ENCODE peak calls at places on chromosomes 4 and X, in eight cellular contexts. One of them, this sample, is unnamed.

GRCh38 chr4:66052426-66052825 is 382.1 kb upstream of the EPHA5 start:
- DNase-seq in T-helper 2 cell: no peak
- DNase-seq in BJ: no peak
- DNase-seq in activated gamma-delta T cell treated with anti-CD3 and anti-CD28 coated beads, Interleukin-2, amount 50 U/mL, for 16 hours: no peak
- DNase-seq in activated CD4-positive, alpha-beta T cell treated with anti-CD3 and anti-CD28 coated beads, Interleukin-2, amount 10 ng/mL, durations not matched to agents 24 days and 14 days: no peak
- DNase-seq in astrocyte of the spinal cord: peak; percentile 43
- DNase-seq in Panc1: no peak
- DNase-seq in astrocyte: peak; percentile 48
- DNase-seq in this sample: no peak

GRCh38 chr4:24321637-24322036 is 262.7 kb downstream of the DHX15 start:
- DNase-seq in T-helper 2 cell: no peak
- DNase-seq in BJ: no peak
- DNase-seq in activated gamma-delta T cell treated with anti-CD3 and anti-CD28 coated beads, Interleukin-2, amount 50 U/mL, for 16 hours: no peak
- DNase-seq in activated CD4-positive, alpha-beta T cell treated with anti-CD3 and anti-CD28 coated beads, Interleukin-2, amount 10 ng/mL, durations not matched to agents 24 days and 14 days: no peak
- DNase-seq in astrocyte of the spinal cord: no peak
- DNase-seq in Panc1: no peak
- DNase-seq in astrocyte: no peak
- DNase-seq in this sample: no peak

GRCh38 chrX:123277347-123277746 is 93.3 kb downstream of the GRIA3 start:
- DNase-seq in T-helper 2 cell: no peak
- DNase-seq in BJ: no peak
- DNase-seq in activated gamma-delta T cell treated with anti-CD3 and anti-CD28 coated beads, Interleukin-2, amount 50 U/mL, for 16 hours: no peak
- DNase-seq in activated CD4-positive, alpha-beta T cell treated with anti-CD3 and anti-CD28 coated beads, Interleukin-2, amount 10 ng/mL, durations not matched to agents 24 days and 14 days: no peak
- DNase-seq in astrocyte of the spinal cord: no peak
- DNase-seq in Panc1: no peak
- DNase-seq in astrocyte: no peak
- DNase-seq in this sample: no peak

GRCh38 chrX:112840382-112841113 is at the start of gene AMOT:
- DNase-seq in T-helper 2 cell: peak; percentile 63
- DNase-seq in BJ: no peak
- DNase-seq in activated gamma-delta T cell treated with anti-CD3 and anti-CD28 coated beads, Interleukin-2, amount 50 U/mL, for 16 hours: peak; percentile 40
- DNase-seq in activated CD4-positive, alpha-beta T cell treated with anti-CD3 and anti-CD28 coated beads, Interleukin-2, amount 10 ng/mL, durations not matched to agents 24 days and 14 days: peak; percentile 88
- DNase-seq in astrocyte of the spinal cord: peak; percentile 77
- DNase-seq in Panc1: no peak
- DNase-seq in astrocyte: peak; percentile 57
- DNase-seq in this sample: peak; percentile 60

GRCh38 chr4:32003548-32003947 is 1283.4 kb downstream of the PCDH7 start:
- DNase-seq in T-helper 2 cell: no peak
- DNase-seq in BJ: no peak
- DNase-seq in activated gamma-delta T cell treated with anti-CD3 and anti-CD28 coated beads, Interleukin-2, amount 50 U/mL, for 16 hours: no peak
- DNase-seq in activated CD4-positive, alpha-beta T cell treated with anti-CD3 and anti-CD28 coated beads, Interleukin-2, amount 10 ng/mL, durations not matched to agents 24 days and 14 days: no peak
- DNase-seq in astrocyte of the spinal cord: no peak
- DNase-seq in Panc1: no peak
- DNase-seq in astrocyte: no peak
- DNase-seq in this sample: no peak

GRCh38 chr4:118373614-118374255 is 20.9 kb upstream of the PRSS12 start:
- DNase-seq in T-helper 2 cell: no peak
- DNase-seq in BJ: peak; percentile 76
- DNase-seq in activated gamma-delta T cell treated with anti-CD3 and anti-CD28 coated beads, Interleukin-2, amount 50 U/mL, for 16 hours: no peak
- DNase-seq in activated CD4-positive, alpha-beta T cell treated with anti-CD3 and anti-CD28 coated beads, Interleukin-2, amount 10 ng/mL, durations not matched to agents 24 days and 14 days: no peak
- DNase-seq in astrocyte of the spinal cord: peak; percentile 25
- DNase-seq in Panc1: no peak
- DNase-seq in astrocyte: peak; percentile 9
- DNase-seq in this sample: peak; percentile 86

GRCh38 chrX:51332188-51332942 is at the start of gene NUDT10:
- DNase-seq in T-helper 2 cell: peak; percentile 29
- DNase-seq in BJ: no peak
- DNase-seq in activated gamma-delta T cell treated with anti-CD3 and anti-CD28 coated beads, Interleukin-2, amount 50 U/mL, for 16 hours: no peak
- DNase-seq in activated CD4-positive, alpha-beta T cell treated with anti-CD3 and anti-CD28 coated beads, Interleukin-2, amount 10 ng/mL, durations not matched to agents 24 days and 14 days: peak; percentile 77
- DNase-seq in astrocyte of the spinal cord: peak; percentile 53
- DNase-seq in Panc1: no peak
- DNase-seq in astrocyte: peak; percentile 27
- DNase-seq in this sample: peak; percentile 10

GRCh38 chr4:139889194-139889762 is 223.7 kb downstream of the MGST2 start:
- DNase-seq in T-helper 2 cell: no peak
- DNase-seq in BJ: no peak
- DNase-seq in activated gamma-delta T cell treated with anti-CD3 and anti-CD28 coated beads, Interleukin-2, amount 50 U/mL, for 16 hours: no peak
- DNase-seq in activated CD4-positive, alpha-beta T cell treated with anti-CD3 and anti-CD28 coated beads, Interleukin-2, amount 10 ng/mL, durations not matched to agents 24 days and 14 days: no peak
- DNase-seq in astrocyte of the spinal cord: no peak
- DNase-seq in Panc1: no peak
- DNase-seq in astrocyte: no peak
- DNase-seq in this sample: no peak

GRCh38 chr4:87659247-87659931 is 9.3 kb downstream of the DMP1 start:
- DNase-seq in T-helper 2 cell: no peak
- DNase-seq in BJ: peak; percentile 10
- DNase-seq in activated gamma-delta T cell treated with anti-CD3 and anti-CD28 coated beads, Interleukin-2, amount 50 U/mL, for 16 hours: no peak
- DNase-seq in activated CD4-positive, alpha-beta T cell treated with anti-CD3 and anti-CD28 coated beads, Interleukin-2, amount 10 ng/mL, durations not matched to agents 24 days and 14 days: no peak
- DNase-seq in astrocyte of the spinal cord: peak; percentile 8
- DNase-seq in Panc1: no peak
- DNase-seq in astrocyte: peak; percentile 16
- DNase-seq in this sample: no peak

GRCh38 chr4:184097240-184097619 is 120.4 kb downstream of the ENPP6 start:
- DNase-seq in T-helper 2 cell: peak; percentile 27
- DNase-seq in BJ: no peak
- DNase-seq in activated gamma-delta T cell treated with anti-CD3 and anti-CD28 coated beads, Interleukin-2, amount 50 U/mL, for 16 hours: no peak
- DNase-seq in activated CD4-positive, alpha-beta T cell treated with anti-CD3 and anti-CD28 coated beads, Interleukin-2, amount 10 ng/mL, durations not matched to agents 24 days and 14 days: peak; percentile 75
- DNase-seq in astrocyte of the spinal cord: no peak
- DNase-seq in Panc1: no peak
- DNase-seq in astrocyte: no peak
- DNase-seq in this sample: no peak

GRCh38 chrX:39196192-39197102 is 395.2 kb downstream of the MID1IP1 start:
- DNase-seq in T-helper 2 cell: peak; percentile 92
- DNase-seq in BJ: no peak
- DNase-seq in activated gamma-delta T cell treated with anti-CD3 and anti-CD28 coated beads, Interleukin-2, amount 50 U/mL, for 16 hours: no peak
- DNase-seq in activated CD4-positive, alpha-beta T cell treated with anti-CD3 and anti-CD28 coated beads, Interleukin-2, amount 10 ng/mL, durations not matched to agents 24 days and 14 days: peak; percentile 85
- DNase-seq in astrocyte of the spinal cord: peak; percentile 59
- DNase-seq in Panc1: no peak
- DNase-seq in astrocyte: peak; percentile 89
- DNase-seq in this sample: peak; percentile 2

GRCh38 chrX:111095974-111096870 is at the start of gene PAK3:
- DNase-seq in T-helper 2 cell: peak; percentile 49
- DNase-seq in BJ: no peak
- DNase-seq in activated gamma-delta T cell treated with anti-CD3 and anti-CD28 coated beads, Interleukin-2, amount 50 U/mL, for 16 hours: no peak
- DNase-seq in activated CD4-positive, alpha-beta T cell treated with anti-CD3 and anti-CD28 coated beads, Interleukin-2, amount 10 ng/mL, durations not matched to agents 24 days and 14 days: peak; percentile 62
- DNase-seq in astrocyte of the spinal cord: peak; percentile 85
- DNase-seq in Panc1: no peak
- DNase-seq in astrocyte: peak; percentile 90
- DNase-seq in this sample: peak; percentile 64

GRCh38 chrX:29530520-29530919 is 684.8 kb upstream of the MAGEB2 start:
- DNase-seq in T-helper 2 cell: no peak
- DNase-seq in BJ: no peak
- DNase-seq in activated gamma-delta T cell treated with anti-CD3 and anti-CD28 coated beads, Interleukin-2, amount 50 U/mL, for 16 hours: no peak
- DNase-seq in activated CD4-positive, alpha-beta T cell treated with anti-CD3 and anti-CD28 coated beads, Interleukin-2, amount 10 ng/mL, durations not matched to agents 24 days and 14 days: no peak
- DNase-seq in astrocyte of the spinal cord: peak; percentile 22
- DNase-seq in Panc1: no peak
- DNase-seq in astrocyte: peak; percentile 38
- DNase-seq in this sample: peak; percentile 59

GRCh38 chr4:120921456-120922389 is 803 bp downstream of the PRDM5 start:
- DNase-seq in T-helper 2 cell: peak; percentile 21
- DNase-seq in BJ: no peak
- DNase-seq in activated gamma-delta T cell treated with anti-CD3 and anti-CD28 coated beads, Interleukin-2, amount 50 U/mL, for 16 hours: no peak
- DNase-seq in activated CD4-positive, alpha-beta T cell treated with anti-CD3 and anti-CD28 coated beads, Interleukin-2, amount 10 ng/mL, durations not matched to agents 24 days and 14 days: peak; percentile 71
- DNase-seq in astrocyte of the spinal cord: peak; percentile 63
- DNase-seq in Panc1: no peak
- DNase-seq in astrocyte: peak; percentile 66
- DNase-seq in this sample: peak; percentile 68

GRCh38 chrX:153818571-153819397 is 11.6 kb downstream of the PDZD4 start:
- DNase-seq in T-helper 2 cell: peak; percentile 44
- DNase-seq in BJ: no peak
- DNase-seq in activated gamma-delta T cell treated with anti-CD3 and anti-CD28 coated beads, Interleukin-2, amount 50 U/mL, for 16 hours: peak; percentile 22
- DNase-seq in activated CD4-positive, alpha-beta T cell treated with anti-CD3 and anti-CD28 coated beads, Interleukin-2, amount 10 ng/mL, durations not matched to agents 24 days and 14 days: peak; percentile 89
- DNase-seq in astrocyte of the spinal cord: no peak
- DNase-seq in Panc1: no peak
- DNase-seq in astrocyte: no peak
- DNase-seq in this sample: no peak

GRCh38 chrX:134714633-134715110 is 56.4 kb upstream of the PLAC1 start:
- DNase-seq in T-helper 2 cell: no peak
- DNase-seq in BJ: no peak
- DNase-seq in activated gamma-delta T cell treated with anti-CD3 and anti-CD28 coated beads, Interleukin-2, amount 50 U/mL, for 16 hours: no peak
- DNase-seq in activated CD4-positive, alpha-beta T cell treated with anti-CD3 and anti-CD28 coated beads, Interleukin-2, amount 10 ng/mL, durations not matched to agents 24 days and 14 days: no peak
- DNase-seq in astrocyte of the spinal cord: no peak
- DNase-seq in Panc1: no peak
- DNase-seq in astrocyte: no peak
- DNase-seq in this sample: no peak

GRCh38 chr4:35963969-35964515 is 280.3 kb downstream of the ARAP2 start:
- DNase-seq in T-helper 2 cell: no peak
- DNase-seq in BJ: no peak
- DNase-seq in activated gamma-delta T cell treated with anti-CD3 and anti-CD28 coated beads, Interleukin-2, amount 50 U/mL, for 16 hours: no peak
- DNase-seq in activated CD4-positive, alpha-beta T cell treated with anti-CD3 and anti-CD28 coated beads, Interleukin-2, amount 10 ng/mL, durations not matched to agents 24 days and 14 days: no peak
- DNase-seq in astrocyte of the spinal cord: peak; percentile 10
- DNase-seq in Panc1: no peak
- DNase-seq in astrocyte: peak; percentile 68
- DNase-seq in this sample: no peak

GRCh38 chr4:2803624-2804448 is 11.0 kb downstream of the SH3BP2 start:
- DNase-seq in T-helper 2 cell: no peak
- DNase-seq in BJ: no peak
- DNase-seq in activated gamma-delta T cell treated with anti-CD3 and anti-CD28 coated beads, Interleukin-2, amount 50 U/mL, for 16 hours: no peak
- DNase-seq in activated CD4-positive, alpha-beta T cell treated with anti-CD3 and anti-CD28 coated beads, Interleukin-2, amount 10 ng/mL, durations not matched to agents 24 days and 14 days: no peak
- DNase-seq in astrocyte of the spinal cord: no peak
- DNase-seq in Panc1: no peak
- DNase-seq in astrocyte: no peak
- DNase-seq in this sample: no peak

GRCh38 chrX:15947648-15948317 is 93.2 kb upstream of the AP1S2 start:
- DNase-seq in T-helper 2 cell: no peak
- DNase-seq in BJ: peak; percentile 27
- DNase-seq in activated gamma-delta T cell treated with anti-CD3 and anti-CD28 coated beads, Interleukin-2, amount 50 U/mL, for 16 hours: no peak
- DNase-seq in activated CD4-positive, alpha-beta T cell treated with anti-CD3 and anti-CD28 coated beads, Interleukin-2, amount 10 ng/mL, durations not matched to agents 24 days and 14 days: no peak
- DNase-seq in astrocyte of the spinal cord: peak; percentile 57
- DNase-seq in Panc1: no peak
- DNase-seq in astrocyte: peak; percentile 54
- DNase-seq in this sample: peak; percentile 63

GRCh38 chrX:47311857-47312774 is 58.3 kb upstream of the ZNF157 start:
- DNase-seq in T-helper 2 cell: peak; percentile 75
- DNase-seq in BJ: peak; percentile 14
- DNase-seq in activated gamma-delta T cell treated with anti-CD3 and anti-CD28 coated beads, Interleukin-2, amount 50 U/mL, for 16 hours: no peak
- DNase-seq in activated CD4-positive, alpha-beta T cell treated with anti-CD3 and anti-CD28 coated beads, Interleukin-2, amount 10 ng/mL, durations not matched to agents 24 days and 14 days: peak; percentile 77
- DNase-seq in astrocyte of the spinal cord: peak; percentile 62
- DNase-seq in Panc1: peak; percentile 36
- DNase-seq in astrocyte: peak; percentile 46
- DNase-seq in this sample: peak; percentile 63

GRCh38 chr4:37453004-37453360 is 208.4 kb downstream of the NWD2 start:
- DNase-seq in T-helper 2 cell: peak; percentile 60
- DNase-seq in BJ: no peak
- DNase-seq in activated gamma-delta T cell treated with anti-CD3 and anti-CD28 coated beads, Interleukin-2, amount 50 U/mL, for 16 hours: no peak
- DNase-seq in activated CD4-positive, alpha-beta T cell treated with anti-CD3 and anti-CD28 coated beads, Interleukin-2, amount 10 ng/mL, durations not matched to agents 24 days and 14 days: peak; percentile 82
- DNase-seq in astrocyte of the spinal cord: peak; percentile 70
- DNase-seq in Panc1: peak; percentile 50
- DNase-seq in astrocyte: peak; percentile 63
- DNase-seq in this sample: peak; percentile 48

GRCh38 chrX:100654256-100654655 is 10.3 kb downstream of the SRPX2 start:
- DNase-seq in T-helper 2 cell: no peak
- DNase-seq in BJ: no peak
- DNase-seq in activated gamma-delta T cell treated with anti-CD3 and anti-CD28 coated beads, Interleukin-2, amount 50 U/mL, for 16 hours: no peak
- DNase-seq in activated CD4-positive, alpha-beta T cell treated with anti-CD3 and anti-CD28 coated beads, Interleukin-2, amount 10 ng/mL, durations not matched to agents 24 days and 14 days: no peak
- DNase-seq in astrocyte of the spinal cord: no peak
- DNase-seq in Panc1: no peak
- DNase-seq in astrocyte: no peak
- DNase-seq in this sample: peak; percentile 32

GRCh38 chr4:104524591-104524990 is 29.9 kb upstream of the CXXC4 start:
- DNase-seq in T-helper 2 cell: no peak
- DNase-seq in BJ: no peak
- DNase-seq in activated gamma-delta T cell treated with anti-CD3 and anti-CD28 coated beads, Interleukin-2, amount 50 U/mL, for 16 hours: no peak
- DNase-seq in activated CD4-positive, alpha-beta T cell treated with anti-CD3 and anti-CD28 coated beads, Interleukin-2, amount 10 ng/mL, durations not matched to agents 24 days and 14 days: no peak
- DNase-seq in astrocyte of the spinal cord: peak; percentile 65
- DNase-seq in Panc1: no peak
- DNase-seq in astrocyte: peak; percentile 65
- DNase-seq in this sample: peak; percentile 43

GRCh38 chrX:74924449-74925209 is 623 bp downstream of the NEXMIF start:
- DNase-seq in T-helper 2 cell: peak; percentile 69
- DNase-seq in BJ: no peak
- DNase-seq in activated gamma-delta T cell treated with anti-CD3 and anti-CD28 coated beads, Interleukin-2, amount 50 U/mL, for 16 hours: no peak
- DNase-seq in activated CD4-positive, alpha-beta T cell treated with anti-CD3 and anti-CD28 coated beads, Interleukin-2, amount 10 ng/mL, durations not matched to agents 24 days and 14 days: peak; percentile 77
- DNase-seq in astrocyte of the spinal cord: peak; percentile 6
- DNase-seq in Panc1: no peak
- DNase-seq in astrocyte: peak; percentile 1
- DNase-seq in this sample: no peak

GRCh38 chr4:150358691-150359090 is 223.3 kb upstream of the MAB21L2 start:
- DNase-seq in T-helper 2 cell: no peak
- DNase-seq in BJ: no peak
- DNase-seq in activated gamma-delta T cell treated with anti-CD3 and anti-CD28 coated beads, Interleukin-2, amount 50 U/mL, for 16 hours: no peak
- DNase-seq in activated CD4-positive, alpha-beta T cell treated with anti-CD3 and anti-CD28 coated beads, Interleukin-2, amount 10 ng/mL, durations not matched to agents 24 days and 14 days: no peak
- DNase-seq in astrocyte of the spinal cord: no peak
- DNase-seq in Panc1: no peak
- DNase-seq in astrocyte: no peak
- DNase-seq in this sample: no peak

GRCh38 chr4:16916719-16917337 is 18.4 kb upstream of the LDB2 start:
- DNase-seq in T-helper 2 cell: peak; percentile 73
- DNase-seq in BJ: no peak
- DNase-seq in activated gamma-delta T cell treated with anti-CD3 and anti-CD28 coated beads, Interleukin-2, amount 50 U/mL, for 16 hours: peak; percentile 53
- DNase-seq in activated CD4-positive, alpha-beta T cell treated with anti-CD3 and anti-CD28 coated beads, Interleukin-2, amount 10 ng/mL, durations not matched to agents 24 days and 14 days: peak; percentile 94
- DNase-seq in astrocyte of the spinal cord: peak; percentile 16
- DNase-seq in Panc1: peak; percentile 43
- DNase-seq in astrocyte: no peak
- DNase-seq in this sample: no peak

GRCh38 chrX:72121381-72121780 is 10.3 kb downstream of the RTL5 start:
- DNase-seq in T-helper 2 cell: peak; percentile 63
- DNase-seq in BJ: peak; percentile 39
- DNase-seq in activated gamma-delta T cell treated with anti-CD3 and anti-CD28 coated beads, Interleukin-2, amount 50 U/mL, for 16 hours: no peak
- DNase-seq in activated CD4-positive, alpha-beta T cell treated with anti-CD3 and anti-CD28 coated beads, Interleukin-2, amount 10 ng/mL, durations not matched to agents 24 days and 14 days: peak; percentile 74
- DNase-seq in astrocyte of the spinal cord: peak; percentile 85
- DNase-seq in Panc1: no peak
- DNase-seq in astrocyte: peak; percentile 77
- DNase-seq in this sample: peak; percentile 75

GRCh38 chrX:68808686-68809357 is 20.0 kb upstream of the EFNB1 start:
- DNase-seq in T-helper 2 cell: no peak
- DNase-seq in BJ: no peak
- DNase-seq in activated gamma-delta T cell treated with anti-CD3 and anti-CD28 coated beads, Interleukin-2, amount 50 U/mL, for 16 hours: no peak
- DNase-seq in activated CD4-positive, alpha-beta T cell treated with anti-CD3 and anti-CD28 coated beads, Interleukin-2, amount 10 ng/mL, durations not matched to agents 24 days and 14 days: no peak
- DNase-seq in astrocyte of the spinal cord: peak; percentile 7
- DNase-seq in Panc1: no peak
- DNase-seq in astrocyte: no peak
- DNase-seq in this sample: no peak

GRCh38 chr4:145248502-145248901 is 68.1 kb upstream of the OTUD4 start:
- DNase-seq in T-helper 2 cell: no peak
- DNase-seq in BJ: no peak
- DNase-seq in activated gamma-delta T cell treated with anti-CD3 and anti-CD28 coated beads, Interleukin-2, amount 50 U/mL, for 16 hours: no peak
- DNase-seq in activated CD4-positive, alpha-beta T cell treated with anti-CD3 and anti-CD28 coated beads, Interleukin-2, amount 10 ng/mL, durations not matched to agents 24 days and 14 days: no peak
- DNase-seq in astrocyte of the spinal cord: no peak
- DNase-seq in Panc1: no peak
- DNase-seq in astrocyte: no peak
- DNase-seq in this sample: no peak

GRCh38 chrX:106946449-106946848 is 26.2 kb downstream of the CLDN2 start:
- DNase-seq in T-helper 2 cell: no peak
- DNase-seq in BJ: no peak
- DNase-seq in activated gamma-delta T cell treated with anti-CD3 and anti-CD28 coated beads, Interleukin-2, amount 50 U/mL, for 16 hours: no peak
- DNase-seq in activated CD4-positive, alpha-beta T cell treated with anti-CD3 and anti-CD28 coated beads, Interleukin-2, amount 10 ng/mL, durations not matched to agents 24 days and 14 days: no peak
- DNase-seq in astrocyte of the spinal cord: no peak
- DNase-seq in Panc1: no peak
- DNase-seq in astrocyte: no peak
- DNase-seq in this sample: no peak

GRCh38 chr4:133390198-133390855 is 241.2 kb downstream of the PCDH10 start:
- DNase-seq in T-helper 2 cell: no peak
- DNase-seq in BJ: no peak
- DNase-seq in activated gamma-delta T cell treated with anti-CD3 and anti-CD28 coated beads, Interleukin-2, amount 50 U/mL, for 16 hours: no peak
- DNase-seq in activated CD4-positive, alpha-beta T cell treated with anti-CD3 and anti-CD28 coated beads, Interleukin-2, amount 10 ng/mL, durations not matched to agents 24 days and 14 days: no peak
- DNase-seq in astrocyte of the spinal cord: no peak
- DNase-seq in Panc1: no peak
- DNase-seq in astrocyte: no peak
- DNase-seq in this sample: no peak

GRCh38 chrX:1685460-1685859 is 70.6 kb downstream of the ASMT start:
- DNase-seq in T-helper 2 cell: no peak
- DNase-seq in BJ: no peak
- DNase-seq in activated gamma-delta T cell treated with anti-CD3 and anti-CD28 coated beads, Interleukin-2, amount 50 U/mL, for 16 hours: no peak
- DNase-seq in activated CD4-positive, alpha-beta T cell treated with anti-CD3 and anti-CD28 coated beads, Interleukin-2, amount 10 ng/mL, durations not matched to agents 24 days and 14 days: peak; percentile 18
- DNase-seq in astrocyte of the spinal cord: no peak
- DNase-seq in Panc1: no peak
- DNase-seq in astrocyte: no peak
- DNase-seq in this sample: no peak

GRCh38 chr4:1980561-1981041 is 28.2 kb downstream of the NELFA start:
- DNase-seq in T-helper 2 cell: no peak
- DNase-seq in BJ: no peak
- DNase-seq in activated gamma-delta T cell treated with anti-CD3 and anti-CD28 coated beads, Interleukin-2, amount 50 U/mL, for 16 hours: no peak
- DNase-seq in activated CD4-positive, alpha-beta T cell treated with anti-CD3 and anti-CD28 coated beads, Interleukin-2, amount 10 ng/mL, durations not matched to agents 24 days and 14 days: no peak
- DNase-seq in astrocyte of the spinal cord: no peak
- DNase-seq in Panc1: no peak
- DNase-seq in astrocyte: no peak
- DNase-seq in this sample: no peak

GRCh38 chr4:130479020-130479419 is 1383.1 kb downstream of the C4orf33 start:
- DNase-seq in T-helper 2 cell: no peak
- DNase-seq in BJ: no peak
- DNase-seq in activated gamma-delta T cell treated with anti-CD3 and anti-CD28 coated beads, Interleukin-2, amount 50 U/mL, for 16 hours: no peak
- DNase-seq in activated CD4-positive, alpha-beta T cell treated with anti-CD3 and anti-CD28 coated beads, Interleukin-2, amount 10 ng/mL, durations not matched to agents 24 days and 14 days: no peak
- DNase-seq in astrocyte of the spinal cord: no peak
- DNase-seq in Panc1: no peak
- DNase-seq in astrocyte: peak; percentile 4
- DNase-seq in this sample: peak; percentile 29